ENCODE peak calls at places on chromosome X, in five cellular contexts. I is GM23338, Y is A549, Z is K562, N is GM12878. V is an unnamed sample.

GRCh38 chrX:153179131-153179530 is at the start of gene MAGEA1:
- DNase-seq in N (no peak), Y (no peak), I (no peak), Z (peak), V (no peak)

GRCh38 chrX:103919336-103919682 is 43.1 kb upstream of the TMSB15B start:
- DNase-seq in Y (peak), Z (no peak), N (no peak), I (no peak), V (no peak)

GRCh38 chrX:141468940-141469339 is 115.6 kb downstream of the SPANXA1 start:
- DNase-seq in I (no peak), N (no peak), Y (peak), Z (no peak), V (no peak)

GRCh38 chrX:40097492-40098263 is at the start of gene BCOR:
- DNase-seq in I (peak), Y (peak), N (no peak), Z (peak), V (no peak)

GRCh38 chrX:4622768-4623167 is 909.3 kb upstream of the PRKX start:
- DNase-seq in Z (no peak), Y (no peak), I (no peak), N (no peak), V (no peak)

GRCh38 chrX:132958086-132958703 is at the start of gene HS6ST2:
- DNase-seq in Z (no peak), N (no peak), Y (no peak), I (peak), V (no peak)

GRCh38 chrX:119272882-119273806 is 37.1 kb downstream of the PGRMC1 start:
- DNase-seq in N (no peak), Z (no peak), Y (no peak), I (peak), V (no peak)

GRCh38 chrX:134782796-134783195 is 124.5 kb upstream of the PLAC1 start:
- DNase-seq in Y (peak), Z (no peak), I (peak), N (no peak), V (no peak)

GRCh38 chrX:47706575-47706974 is 47.6 kb upstream of the UXT start:
- DNase-seq in I (no peak), Y (no peak), Z (no peak), N (no peak), V (no peak)

GRCh38 chrX:47112316-47112954 is 32.1 kb downstream of the NDUFB11 start:
- DNase-seq in Y (no peak), N (no peak), Z (no peak), I (peak), V (peak)

GRCh38 chrX:48498374-48498809 is 10.4 kb upstream of the PORCN start:
- DNase-seq in Z (no peak), Y (no peak), N (no peak), I (no peak), V (no peak)

GRCh38 chrX:114050075-114050796 is 533.6 kb upstream of the HTR2C start:
- DNase-seq in I (no peak), Z (no peak), Y (no peak), N (no peak), V (no peak)

GRCh38 chrX:153505361-153505760 is 10.6 kb downstream of the BGN start:
- DNase-seq in I (no peak), N (no peak), Y (no peak), Z (no peak), V (no peak)

GRCh38 chrX:31604629-31605221 is 532.9 kb upstream of the FTHL17 start:
- DNase-seq in Z (no peak), Y (no peak), I (no peak), N (peak), V (no peak)

GRCh38 chrX:23332101-23332887 is 2.4 kb upstream of the PTCHD1 start:
- DNase-seq in Y (no peak), Z (no peak), N (no peak), I (peak), V (no peak)

GRCh38 chrX:44816369-44816768 is 27.5 kb upstream of the DUSP21 start:
- DNase-seq in Y (no peak), Z (no peak), N (no peak), I (no peak), V (no peak)

GRCh38 chrX:110218591-110218990 is 99.3 kb downstream of the AMMECR1 start:
- DNase-seq in N (no peak), Y (peak), I (no peak), Z (no peak), V (no peak)

GRCh38 chrX:16822723-16823122 is 36.5 kb downstream of the TXLNG start:
- DNase-seq in Z (no peak), I (no peak), N (no peak), Y (no peak), V (no peak)

DNA sequence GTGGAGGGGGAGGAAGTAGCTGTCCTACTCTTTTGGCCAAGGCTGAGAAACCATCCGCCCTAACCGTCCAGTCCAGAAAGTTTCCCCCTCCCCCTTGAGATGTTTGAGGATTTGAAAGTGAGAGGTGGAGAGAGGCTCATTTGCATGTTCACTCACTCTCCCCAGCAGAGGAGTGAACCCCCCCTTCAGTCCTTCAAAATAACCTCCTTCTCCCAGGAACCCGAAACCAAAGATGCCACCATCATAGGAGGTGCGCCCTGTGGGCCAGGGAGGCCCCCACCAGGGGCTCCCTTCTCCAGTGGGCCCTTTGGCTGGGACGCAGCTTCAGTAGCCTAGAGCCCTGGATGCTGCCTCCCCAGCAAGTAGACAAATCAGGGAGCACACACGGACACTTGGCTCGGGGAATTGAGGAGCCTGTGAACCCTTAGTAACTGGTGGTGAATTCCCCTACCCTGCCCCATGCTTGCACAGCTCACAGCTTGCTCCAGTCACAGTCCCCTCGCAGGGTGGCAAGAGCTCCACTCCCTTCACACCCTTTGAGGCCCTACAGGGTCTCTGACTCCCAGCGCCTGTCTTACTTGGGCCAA is 25.6 kb downstream of the ELF4 start:
- DNase-seq in I (no peak), Y (no peak), N (peak), Z (no peak), V (no peak)
- TF ChIP-seq JUNB in I (no peak), Y (no peak), N (no peak), Z (no peak), V (no peak)

GRCh38 chrX:82141942-82142341 is 940.0 kb downstream of the SH3BGRL start:
- DNase-seq in N (no peak), I (no peak), Y (no peak), Z (no peak), V (no peak)
- TF ChIP-seq JUNB in N (no peak), I (no peak), Y (no peak), Z (no peak), V (no peak)

DNA sequence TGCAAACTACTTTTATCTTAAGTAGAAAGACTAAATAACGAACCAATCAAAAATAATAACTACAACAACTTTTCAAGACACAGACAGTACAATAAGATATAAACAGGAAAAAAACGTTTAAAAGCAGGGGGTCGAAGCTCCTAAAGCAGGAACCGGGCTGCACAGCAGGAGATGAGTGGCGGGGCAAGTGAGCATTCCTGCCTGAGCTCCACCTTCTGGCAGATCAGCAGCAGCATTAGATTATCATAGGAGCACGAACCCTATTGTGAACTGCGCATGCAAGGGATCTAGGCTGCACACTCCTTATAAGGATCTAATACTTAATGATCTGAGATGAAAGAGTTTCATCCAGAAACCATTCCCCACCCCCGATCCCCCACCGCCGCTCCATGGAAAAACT is 146.2 kb downstream of the TEX11 start:
- DNase-seq in N (no peak), I (peak), Y (peak), Z (no peak), V (no peak)
- TF ChIP-seq JUNB in N (no peak), I (no peak), Y (no peak), Z (no peak), V (no peak)

DNA sequence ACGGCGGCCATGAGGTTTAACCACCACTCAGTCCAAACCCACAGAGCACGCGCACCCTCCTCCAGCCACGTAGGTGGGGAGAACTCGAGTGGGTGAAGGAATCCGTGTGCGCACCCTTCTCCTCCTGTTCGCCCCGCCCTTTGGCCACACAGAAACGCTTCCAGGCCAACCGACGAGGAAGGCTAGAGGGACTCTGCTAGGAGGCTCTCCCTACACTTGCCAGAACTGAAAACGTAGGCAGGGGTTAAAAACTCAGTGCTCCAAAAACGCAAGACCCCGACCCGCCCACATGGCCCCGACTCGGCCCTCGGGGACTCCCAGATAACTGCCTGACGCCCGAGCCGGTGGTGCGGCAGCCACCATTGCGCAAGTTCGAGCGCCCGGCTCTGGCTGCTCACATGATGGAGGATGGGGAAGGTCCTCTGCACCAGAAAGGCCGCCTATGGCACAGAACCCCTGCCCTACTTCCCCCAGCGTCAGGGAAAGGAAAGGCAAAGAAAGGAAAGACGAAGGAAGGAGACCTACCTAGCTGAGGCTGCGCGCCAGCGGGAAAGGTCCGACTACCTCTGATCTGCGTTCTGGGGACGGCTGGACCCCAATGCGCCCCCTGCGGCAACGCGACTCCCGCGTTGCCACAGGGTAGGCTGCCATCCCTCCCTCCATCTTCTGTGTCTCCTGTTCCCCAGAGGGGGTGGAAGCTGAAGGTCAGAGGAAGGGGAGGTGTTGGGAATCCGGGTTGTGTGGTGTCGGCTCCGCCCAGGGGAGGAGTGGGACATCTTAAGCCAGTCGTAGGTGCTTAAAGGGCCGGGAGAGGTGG is 201.9 kb upstream of the AGTR2 start:
- DNase-seq in I (peak), N (no peak), Y (peak), Z (no peak), V (no peak)
- TF ChIP-seq JUNB in I (no peak), N (no peak), Y (no peak), Z (no peak), V (no peak)

GRCh38 chrX:150968862-150969720 is 14.0 kb upstream of the HMGB3 start:
- DNase-seq in Z (no peak), I (peak), Y (no peak), N (no peak), V (no peak)
- TF ChIP-seq JUNB in Z (no peak), I (no peak), Y (no peak), N (no peak), V (no peak)

GRCh38 chrX:10012776-10013175 is 45.6 kb downstream of the CLDN34 start:
- DNase-seq in N (no peak), Y (no peak), I (no peak), Z (no peak), V (no peak)

GRCh38 chrX:10008483-10009056 is 41.4 kb downstream of the CLDN34 start:
- DNase-seq in Y (no peak), N (no peak), Z (no peak), I (no peak), V (no peak)

GRCh38 chrX:10011261-10011931 is 44.2 kb downstream of the CLDN34 start:
- DNase-seq in Y (no peak), I (peak), Z (no peak), N (peak), V (no peak)

GRCh38 chrX:10011991-10012390 is 44.8 kb downstream of the CLDN34 start:
- DNase-seq in Y (peak), Z (no peak), N (no peak), I (peak), V (no peak)

GRCh38 chrX:10010686-10011085 is 43.5 kb downstream of the CLDN34 start:
- DNase-seq in N (no peak), Y (peak), Z (no peak), I (no peak), V (peak)
- TF ChIP-seq JUNB in N (no peak), Y (no peak), Z (no peak), I (no peak), V (no peak)

DNA sequence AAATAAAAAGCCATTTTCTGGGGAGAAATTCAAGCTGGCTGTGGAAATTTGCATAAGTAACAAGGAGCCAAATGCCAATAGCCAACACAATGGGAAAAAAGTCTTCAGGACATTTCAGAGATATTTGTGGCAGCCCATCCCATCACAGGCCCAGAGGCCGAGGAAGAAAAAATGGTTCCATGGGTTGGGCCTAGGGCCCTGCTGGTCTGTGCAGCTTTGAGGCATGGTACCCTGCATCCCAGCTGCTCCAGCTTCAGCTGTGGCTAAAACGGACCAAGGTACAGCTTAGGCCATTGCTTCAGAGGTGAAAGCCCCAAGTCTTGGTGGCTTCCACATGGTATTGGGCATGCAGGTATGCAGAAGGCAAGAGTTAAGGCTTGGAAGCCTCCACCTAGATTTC is 14.2 kb upstream of the IL9R start:
- DNase-seq in Z (no peak), I (no peak), N (no peak), Y (no peak), V (no peak)
- TF ChIP-seq JUNB in Z (no peak), I (no peak), N (no peak), Y (no peak), V (no peak)

GRCh38 chrX:65528705-65529340 is 5.8 kb downstream of the LAS1L start:
- DNase-seq in N (no peak), Z (peak), I (peak), Y (peak), V (no peak)

GRCh38 chrX:65528293-65528692 is 6.3 kb downstream of the LAS1L start:
- DNase-seq in Z (no peak), N (no peak), Y (no peak), I (no peak), V (no peak)

GRCh38 chrX:65536291-65536690 is 1.7 kb upstream of the LAS1L start:
- DNase-seq in I (no peak), Y (no peak), Z (no peak), N (no peak), V (no peak)

GRCh38 chrX:65534450-65535292 is at the start of gene LAS1L:
- DNase-seq in Y (peak), I (peak), N (peak), Z (peak), V (peak)

GRCh38 chrX:65532016-65532415 is 2.6 kb downstream of the LAS1L start:
- DNase-seq in Y (no peak), Z (no peak), N (no peak), I (no peak), V (no peak)
- TF ChIP-seq JUNB in Y (no peak), Z (no peak), N (no peak), I (no peak), V (no peak)

DNA sequence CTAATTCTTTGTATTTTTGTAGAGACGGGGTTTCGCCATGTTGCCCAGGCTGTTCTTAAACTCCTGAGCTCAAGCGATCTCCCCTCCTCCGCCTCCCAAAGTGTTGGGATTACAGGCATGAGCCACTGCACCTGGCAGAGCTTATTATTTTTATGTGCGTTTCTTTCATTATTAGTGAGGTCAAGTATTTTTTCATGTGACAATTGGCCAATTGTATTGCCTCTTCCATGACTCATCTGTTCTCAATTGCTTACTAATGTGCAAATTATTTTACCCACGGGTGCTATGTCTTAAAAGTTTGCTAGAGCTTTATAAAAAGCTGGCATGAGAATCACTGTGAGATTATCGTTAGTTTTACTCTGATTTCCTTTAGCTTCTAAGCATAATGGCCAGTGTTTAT is 13.0 kb upstream of the ARX start:
- DNase-seq in N (no peak), Z (no peak), Y (no peak), I (no peak), V (no peak)
- TF ChIP-seq JUNB in N (no peak), Z (no peak), Y (no peak), I (no peak), V (no peak)

V was measured in HepG2.